ENCODE peak calls at places on chromosomes 16 and 17, in five cellular contexts. One of them, this sample, is unnamed.

GRCh38 chr16:87841608-87842208 is 27.6 kb downstream of the SLC7A5 start:
- DNase-seq in Panc1: no peak
- DNase-seq in CD8-positive, alpha-beta T cell: no peak
- DNase-seq in epithelial cell of esophagus: no peak
- DNase-seq in tibial artery: no peak
- DNase-seq in this sample: no peak

GRCh38 chr17:15386083-15386482 is 44.7 kb upstream of the TEKT3 start:
- DNase-seq in Panc1: no peak
- DNase-seq in CD8-positive, alpha-beta T cell: no peak
- DNase-seq in tibial artery: no peak
- DNase-seq in epithelial cell of esophagus: no peak
- DNase-seq in this sample: no peak

GRCh38 chr17:42928714-42929496 is 28.3 kb downstream of the G6PC1 start:
- DNase-seq in CD8-positive, alpha-beta T cell: no peak
- DNase-seq in tibial artery: peak
- DNase-seq in Panc1: no peak
- DNase-seq in epithelial cell of esophagus: peak
- DNase-seq in this sample: no peak

GRCh38 chr16:2500634-2500936 is 13.2 kb upstream of the ATP6V0C start:
- DNase-seq in Panc1: no peak
- DNase-seq in epithelial cell of esophagus: no peak
- DNase-seq in tibial artery: no peak
- DNase-seq in CD8-positive, alpha-beta T cell: no peak
- DNase-seq in this sample: no peak

GRCh38 chr16:17836868-17837602 is 366.3 kb upstream of the XYLT1 start:
- DNase-seq in epithelial cell of esophagus: peak
- DNase-seq in tibial artery: no peak
- DNase-seq in Panc1: peak
- DNase-seq in CD8-positive, alpha-beta T cell: no peak
- DNase-seq in this sample: no peak

GRCh38 chr17:47935961-47936360 is 5.4 kb upstream of the PNPO start:
- DNase-seq in tibial artery: no peak
- DNase-seq in Panc1: no peak
- DNase-seq in CD8-positive, alpha-beta T cell: no peak
- DNase-seq in epithelial cell of esophagus: peak
- DNase-seq in this sample: no peak

GRCh38 chr17:27402943-27403342 is 53.3 kb upstream of the KSR1 start:
- DNase-seq in CD8-positive, alpha-beta T cell: no peak
- DNase-seq in epithelial cell of esophagus: no peak
- DNase-seq in tibial artery: no peak
- DNase-seq in Panc1: no peak
- DNase-seq in this sample: no peak

GRCh38 chr17:77737442-77738265 is 220.8 kb upstream of the TNRC6C start:
- DNase-seq in Panc1: no peak
- DNase-seq in tibial artery: no peak
- DNase-seq in epithelial cell of esophagus: no peak
- DNase-seq in CD8-positive, alpha-beta T cell: peak
- DNase-seq in this sample: no peak

GRCh38 chr17:31829649-31830048 is 29.4 kb downstream of the COPRS start:
- DNase-seq in Panc1: no peak
- DNase-seq in CD8-positive, alpha-beta T cell: no peak
- DNase-seq in epithelial cell of esophagus: no peak
- DNase-seq in tibial artery: no peak
- DNase-seq in this sample: no peak

GRCh38 chr17:69335018-69335417 is 8.1 kb upstream of the ABCA5 start:
- DNase-seq in epithelial cell of esophagus: peak
- DNase-seq in tibial artery: no peak
- DNase-seq in Panc1: no peak
- DNase-seq in CD8-positive, alpha-beta T cell: no peak
- DNase-seq in this sample: no peak

GRCh38 chr17:7214300-7215135 is 5.1 kb downstream of the DLG4 start:
- DNase-seq in Panc1: peak
- DNase-seq in epithelial cell of esophagus: peak
- DNase-seq in tibial artery: peak
- DNase-seq in CD8-positive, alpha-beta T cell: peak
- DNase-seq in this sample: peak

GRCh38 chr17:76772842-76773521 is 35.1 kb downstream of the MFSD11 start:
- DNase-seq in epithelial cell of esophagus: peak
- DNase-seq in tibial artery: no peak
- DNase-seq in Panc1: no peak
- DNase-seq in CD8-positive, alpha-beta T cell: peak
- DNase-seq in this sample: no peak

GRCh38 chr17:40417258-40417608 is 463 bp downstream of the TOP2A start:
- DNase-seq in tibial artery: no peak
- DNase-seq in Panc1: no peak
- DNase-seq in epithelial cell of esophagus: peak
- DNase-seq in CD8-positive, alpha-beta T cell: no peak
- DNase-seq in this sample: no peak

GRCh38 chr16:29708917-29709600 is 30.1 kb downstream of the QPRT start:
- DNase-seq in CD8-positive, alpha-beta T cell: no peak
- DNase-seq in epithelial cell of esophagus: no peak
- DNase-seq in tibial artery: no peak
- DNase-seq in Panc1: no peak
- DNase-seq in this sample: no peak

GRCh38 chr16:86346034-86346433 is 164.3 kb upstream of the FOXF1 start:
- DNase-seq in Panc1: no peak
- DNase-seq in CD8-positive, alpha-beta T cell: no peak
- DNase-seq in epithelial cell of esophagus: no peak
- DNase-seq in tibial artery: no peak
- DNase-seq in this sample: no peak

GRCh38 chr16:79747688-79748087 is 147.2 kb upstream of the MAF start:
- DNase-seq in CD8-positive, alpha-beta T cell: no peak
- DNase-seq in tibial artery: no peak
- DNase-seq in Panc1: no peak
- DNase-seq in epithelial cell of esophagus: peak
- DNase-seq in this sample: no peak

GRCh38 chr16:54657058-54657708 is 273.5 kb upstream of the IRX5 start:
- DNase-seq in epithelial cell of esophagus: peak
- DNase-seq in tibial artery: peak
- DNase-seq in CD8-positive, alpha-beta T cell: no peak
- DNase-seq in Panc1: peak
- DNase-seq in this sample: no peak

GRCh38 chr17:82301916-82302497 is 15.4 kb downstream of the CD7 start:
- DNase-seq in CD8-positive, alpha-beta T cell: peak
- DNase-seq in epithelial cell of esophagus: peak
- DNase-seq in Panc1: no peak
- DNase-seq in tibial artery: no peak
- DNase-seq in this sample: no peak

GRCh38 chr17:68290955-68291835 is at the start of the genes ARSG and SLC16A6:
- DNase-seq in CD8-positive, alpha-beta T cell: peak
- DNase-seq in tibial artery: peak
- DNase-seq in epithelial cell of esophagus: peak
- DNase-seq in Panc1: no peak
- DNase-seq in this sample: no peak

GRCh38 chr16:31135535-31136286 is at the start of gene PRSS8:
- DNase-seq in Panc1: no peak
- DNase-seq in CD8-positive, alpha-beta T cell: no peak
- DNase-seq in tibial artery: no peak
- DNase-seq in epithelial cell of esophagus: peak
- DNase-seq in this sample: no peak

GRCh38 chr17:77768475-77768874 is 190.0 kb upstream of the TNRC6C start:
- DNase-seq in tibial artery: no peak
- DNase-seq in CD8-positive, alpha-beta T cell: no peak
- DNase-seq in epithelial cell of esophagus: no peak
- DNase-seq in Panc1: no peak
- DNase-seq in this sample: no peak

GRCh38 chr16:57574646-57575467 is 32.4 kb downstream of the ADGRG5 start:
- DNase-seq in CD8-positive, alpha-beta T cell: no peak
- DNase-seq in Panc1: no peak
- DNase-seq in tibial artery: no peak
- DNase-seq in epithelial cell of esophagus: no peak
- DNase-seq in this sample: no peak

GRCh38 chr17:56832446-56832845 is 1.3 kb downstream of the C17orf67 start:
- DNase-seq in tibial artery: no peak
- DNase-seq in epithelial cell of esophagus: no peak
- DNase-seq in CD8-positive, alpha-beta T cell: no peak
- DNase-seq in Panc1: no peak
- DNase-seq in this sample: no peak

GRCh38 chr16:47460301-47460754 is 535 bp downstream of the ITFG1 start:
- DNase-seq in CD8-positive, alpha-beta T cell: no peak
- DNase-seq in Panc1: no peak
- DNase-seq in tibial artery: peak
- DNase-seq in epithelial cell of esophagus: peak
- DNase-seq in this sample: no peak

GRCh38 chr17:40582328-40582901 is 17.1 kb upstream of the CCR7 start:
- DNase-seq in epithelial cell of esophagus: peak
- DNase-seq in tibial artery: no peak
- DNase-seq in Panc1: no peak
- DNase-seq in CD8-positive, alpha-beta T cell: peak
- DNase-seq in this sample: no peak

GRCh38 chr17:322006-322780 is 30.4 kb downstream of the RPH3AL start:
- DNase-seq in CD8-positive, alpha-beta T cell: no peak
- DNase-seq in tibial artery: no peak
- DNase-seq in epithelial cell of esophagus: no peak
- DNase-seq in Panc1: no peak
- DNase-seq in this sample: no peak

GRCh38 chr16:84462296-84463210 is 41.9 kb downstream of the MEAK7 start:
- DNase-seq in Panc1: no peak
- DNase-seq in tibial artery: peak
- DNase-seq in CD8-positive, alpha-beta T cell: peak
- DNase-seq in epithelial cell of esophagus: no peak
- DNase-seq in this sample: peak

GRCh38 chr17:69733171-69734014 is 318.9 kb downstream of the MAP2K6 start:
- DNase-seq in Panc1: peak
- DNase-seq in tibial artery: peak
- DNase-seq in CD8-positive, alpha-beta T cell: no peak
- DNase-seq in epithelial cell of esophagus: peak
- DNase-seq in this sample: no peak

GRCh38 chr17:44872131-44872768 is 24.6 kb downstream of the HIGD1B start:
- DNase-seq in tibial artery: peak
- DNase-seq in CD8-positive, alpha-beta T cell: no peak
- DNase-seq in epithelial cell of esophagus: no peak
- DNase-seq in Panc1: no peak
- DNase-seq in this sample: no peak

GRCh38 chr16:72469932-72470331 is 298.0 kb upstream of the PMFBP1 start:
- DNase-seq in Panc1: no peak
- DNase-seq in epithelial cell of esophagus: no peak
- DNase-seq in tibial artery: no peak
- DNase-seq in CD8-positive, alpha-beta T cell: no peak
- DNase-seq in this sample: no peak
- TF ChIP-seq CTCF in Panc1: no peak
- TF ChIP-seq CTCF in epithelial cell of esophagus: no peak
- TF ChIP-seq CTCF in tibial artery: no peak
- TF ChIP-seq CTCF in CD8-positive, alpha-beta T cell: no peak
- TF ChIP-seq CTCF in this sample: no peak

GRCh38 chr17:20228860-20229259 is 219.7 kb downstream of the SPECC1 start:
- DNase-seq in tibial artery: no peak
- DNase-seq in Panc1: no peak
- DNase-seq in CD8-positive, alpha-beta T cell: no peak
- DNase-seq in epithelial cell of esophagus: no peak
- DNase-seq in this sample: no peak

GRCh38 chr17:20224379-20224778 is 215.2 kb downstream of the SPECC1 start:
- DNase-seq in CD8-positive, alpha-beta T cell: no peak
- DNase-seq in epithelial cell of esophagus: no peak
- DNase-seq in tibial artery: no peak
- DNase-seq in Panc1: no peak
- DNase-seq in this sample: no peak

GRCh38 chr17:20225162-20226115 is 216.3 kb downstream of the SPECC1 start:
- DNase-seq in Panc1: no peak
- DNase-seq in epithelial cell of esophagus: no peak
- DNase-seq in tibial artery: no peak
- DNase-seq in CD8-positive, alpha-beta T cell: no peak
- DNase-seq in this sample: no peak

GRCh38 chr17:20228410-20228809 is 219.3 kb downstream of the SPECC1 start:
- DNase-seq in Panc1: no peak
- DNase-seq in CD8-positive, alpha-beta T cell: no peak
- DNase-seq in epithelial cell of esophagus: no peak
- DNase-seq in tibial artery: no peak
- DNase-seq in this sample: no peak

DNA sequence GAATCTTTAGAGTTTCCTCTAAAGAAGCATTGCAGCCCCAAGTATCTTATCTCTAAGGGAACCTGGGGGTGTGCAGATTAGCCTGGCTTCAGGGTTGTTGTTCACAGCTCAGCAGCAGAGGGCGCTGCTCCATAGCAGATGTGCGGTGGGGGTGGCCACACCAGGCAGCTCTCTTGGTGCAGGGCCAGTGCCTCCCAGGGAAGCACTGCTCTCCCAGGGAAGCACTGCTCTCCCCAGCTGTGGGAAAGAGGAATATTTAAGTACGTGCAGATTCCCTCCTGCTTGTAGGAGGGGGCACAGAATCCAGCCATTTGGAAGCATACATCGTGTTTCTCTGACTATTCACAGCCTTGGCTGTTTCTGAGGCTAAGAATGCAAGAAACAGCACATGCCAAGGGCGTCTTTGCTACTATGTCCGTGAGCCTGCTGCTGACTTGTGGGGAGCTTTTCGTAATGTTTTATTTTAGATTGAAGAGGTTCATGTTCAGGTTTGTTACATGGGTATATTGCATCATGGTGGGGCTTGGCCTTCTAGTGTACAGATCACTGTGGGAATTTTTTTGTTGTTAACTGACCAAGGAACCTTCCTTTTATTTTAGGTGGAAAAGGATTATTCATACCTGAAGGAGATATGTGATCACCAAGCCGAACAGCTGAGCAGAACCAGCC is 217.8 kb downstream of the SPECC1 start:
- DNase-seq in tibial artery: peak
- DNase-seq in CD8-positive, alpha-beta T cell: peak
- DNase-seq in Panc1: no peak
- DNase-seq in epithelial cell of esophagus: peak
- DNase-seq in this sample: peak
- TF ChIP-seq CTCF in tibial artery: peak
- TF ChIP-seq CTCF in CD8-positive, alpha-beta T cell: peak
- TF ChIP-seq CTCF in Panc1: peak
- TF ChIP-seq CTCF in epithelial cell of esophagus: peak
- TF ChIP-seq CTCF in this sample: no peak

GRCh38 chr16:610513-611381 is 20.0 kb upstream of the WFIKKN1 start:
- DNase-seq in tibial artery: no peak
- DNase-seq in CD8-positive, alpha-beta T cell: peak
- DNase-seq in epithelial cell of esophagus: peak
- DNase-seq in Panc1: no peak
- DNase-seq in this sample: no peak
- TF ChIP-seq CTCF in tibial artery: peak
- TF ChIP-seq CTCF in CD8-positive, alpha-beta T cell: peak
- TF ChIP-seq CTCF in epithelial cell of esophagus: peak
- TF ChIP-seq CTCF in Panc1: peak
- TF ChIP-seq CTCF in this sample: no peak

DNA sequence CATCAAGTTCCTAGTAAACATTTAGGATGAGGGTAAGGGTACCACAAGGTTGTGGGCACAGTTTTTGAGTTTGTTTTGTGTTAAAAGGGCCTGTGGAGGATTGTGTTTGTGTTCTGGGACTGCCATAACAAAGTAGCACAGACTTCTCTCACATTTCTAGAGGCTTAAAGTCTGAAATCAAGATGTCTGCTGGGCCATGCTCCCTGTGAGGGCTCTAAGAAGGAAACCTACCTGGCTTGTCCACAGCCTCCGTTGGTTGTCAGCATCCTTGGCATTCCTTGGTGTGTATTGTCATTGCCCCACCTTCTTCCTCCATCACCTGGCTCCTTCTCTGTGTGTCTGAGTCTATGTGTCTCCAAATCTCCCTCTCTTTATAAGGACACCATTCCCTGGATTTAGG is 808.1 kb upstream of the RBFOX1 start:
- DNase-seq in epithelial cell of esophagus: no peak
- DNase-seq in tibial artery: no peak
- DNase-seq in CD8-positive, alpha-beta T cell: no peak
- DNase-seq in Panc1: no peak
- DNase-seq in this sample: no peak
- TF ChIP-seq CTCF in epithelial cell of esophagus: no peak
- TF ChIP-seq CTCF in tibial artery: no peak
- TF ChIP-seq CTCF in CD8-positive, alpha-beta T cell: no peak
- TF ChIP-seq CTCF in Panc1: no peak
- TF ChIP-seq CTCF in this sample: no peak

GRCh38 chr17:28878981-28879380 is 18.6 kb downstream of the FLOT2 start:
- DNase-seq in tibial artery: no peak
- DNase-seq in Panc1: no peak
- DNase-seq in CD8-positive, alpha-beta T cell: no peak
- DNase-seq in epithelial cell of esophagus: peak
- DNase-seq in this sample: no peak
- TF ChIP-seq CTCF in tibial artery: no peak
- TF ChIP-seq CTCF in Panc1: no peak
- TF ChIP-seq CTCF in CD8-positive, alpha-beta T cell: no peak
- TF ChIP-seq CTCF in epithelial cell of esophagus: peak
- TF ChIP-seq CTCF in this sample: no peak

This sample was measured in omental fat pad.